ENCODE peak calls at places on chromosomes 2 and 18, in ten cellular contexts. B is heart right ventricle; U is CD4-positive, CD25-positive, alpha-beta regulatory T cell; S is ELR; J is stimulated activated CD8-positive, alpha-beta memory T cell treated with anti-CD3 and anti-CD28 coated beads, Interleukin-4, amount 100 ng/mL, for 4 hours; X is NCI-H1092; V is H7; Y is NCI-H1105; Q is left cardiac atrium; R is GM23338. T is an unnamed sample.

GRCh38 chr2:188511346-188511745 is 219.7 kb downstream of the GULP1 start:
- DNase-seq in B (no peak), U (no peak), S (no peak), J (no peak), X (no peak), V (no peak), Y (peak), Q (no peak), R (no peak), T (no peak)

GRCh38 chr2:112646791-112647720 is 1.3 kb downstream of the SLC20A1 start:
- DNase-seq in B (no peak), U (no peak), S (peak), J (no peak), X (no peak), V (no peak), Y (peak), Q (no peak), R (peak), T (no peak)

GRCh38 chr2:187013058-187013457 is 164.1 kb upstream of the ZSWIM2 start:
- DNase-seq in B (no peak), U (no peak), S (peak), J (no peak), X (no peak), V (no peak), Y (no peak), Q (no peak), R (no peak), T (no peak)

GRCh38 chr18:22640281-22640842 is 222.6 kb upstream of the CTAGE1 start:
- DNase-seq in B (no peak), U (no peak), S (no peak), J (no peak), X (no peak), V (no peak), Y (no peak), Q (no peak), R (no peak), T (no peak)

GRCh38 chr2:105308785-105309540 is 20.6 kb downstream of the TGFBRAP1 start:
- DNase-seq in B (peak), U (no peak), S (no peak), J (no peak), X (no peak), V (peak), Y (no peak), Q (peak), R (peak), T (no peak)

GRCh38 chr2:169360984-169361705 is 1.2 kb downstream of the LRP2 start:
- DNase-seq in B (no peak), U (no peak), S (no peak), J (no peak), X (no peak), V (peak), Y (no peak), Q (no peak), R (peak), T (no peak)

GRCh38 chr2:133490412-133490958 is 77.8 kb downstream of the NCKAP5 start:
- DNase-seq in B (no peak), U (no peak), S (no peak), J (no peak), X (no peak), V (no peak), Y (no peak), Q (peak), R (no peak), T (no peak)

GRCh38 chr2:112301171-112301584 is 25.8 kb downstream of the ZC3H6 start:
- DNase-seq in B (no peak), U (no peak), S (no peak), J (no peak), X (no peak), V (no peak), Y (no peak), Q (no peak), R (no peak), T (no peak)

GRCh38 chr2:107322406-107322805 is 436.4 kb upstream of the ST6GAL2 start:
- DNase-seq in B (no peak), U (no peak), S (no peak), J (no peak), X (no peak), V (no peak), Y (no peak), Q (no peak), R (no peak), T (no peak)

GRCh38 chr2:27903649-27904544 is 13.4 kb downstream of the BABAM2 start:
- DNase-seq in B (no peak), U (no peak), S (peak), J (no peak), X (no peak), V (no peak), Y (no peak), Q (no peak), R (no peak), T (no peak)

GRCh38 chr18:49697757-49698595 is 115.4 kb downstream of the ACAA2 start:
- DNase-seq in B (no peak), U (no peak), S (no peak), J (no peak), X (no peak), V (peak), Y (no peak), Q (peak), R (peak), T (no peak)

GRCh38 chr2:218997730-218998129 is 4.5 kb upstream of the CRYBA2 start:
- DNase-seq in B (no peak), U (no peak), S (no peak), J (no peak), X (peak), V (no peak), Y (peak), Q (no peak), R (no peak), T (no peak)

GRCh38 chr2:235027558-235028214 is 75.9 kb downstream of the SH3BP4 start:
- DNase-seq in B (no peak), U (no peak), S (peak), J (no peak), X (no peak), V (no peak), Y (no peak), Q (no peak), R (no peak), T (no peak)

GRCh38 chr18:43671431-43671830 is 394.1 kb upstream of the SYT4 start:
- DNase-seq in B (no peak), U (no peak), S (no peak), J (no peak), X (no peak), V (no peak), Y (no peak), Q (no peak), R (no peak), T (no peak)

T was measured in NCI-H1436.